ENCODE peak calls at places on chromosomes 13 and 19, in six cellular contexts. A is Caki2; R is Kasumi-1; C is LHCN-M2; V is activated T-cell treated with anti-CD3 and anti-CD28 coated beads, Interleukin-2, amount 50 U/mL, for 4 hours; J is left lobe of liver. W is an unnamed sample.

GRCh38 chr13:114049626-114050101 is 75.8 kb upstream of the C13orf46 start:
- DNase-seq in A (no peak), R (no peak), C (no peak), V (no peak), J (no peak), W (no peak)

GRCh38 chr19:37914908-37915307 is 7.9 kb downstream of the SIPA1L3 start:
- DNase-seq in A (no peak), R (peak; percentile 45), C (no peak), V (no peak), J (no peak), W (no peak)

GRCh38 chr19:38394488-38394887 is 6.0 kb downstream of the SPRED3 start:
- DNase-seq in A (no peak), R (no peak), C (no peak), V (peak; percentile 61), J (no peak), W (no peak)

GRCh38 chr19:44641866-44642265 is 1.8 kb upstream of the PVR start:
- DNase-seq in A (no peak), R (no peak), C (no peak), V (no peak), J (no peak), W (no peak)

GRCh38 chr19:48629599-48630288 is 7.4 kb downstream of the DBP start:
- DNase-seq in A (no peak), R (no peak), C (no peak), V (no peak), J (peak; percentile 70), W (no peak)

GRCh38 chr13:51423766-51424165 is 29.1 kb downstream of the INTS6 start:
- DNase-seq in A (no peak), R (no peak), C (no peak), V (no peak), J (no peak), W (no peak)

GRCh38 chr13:59700281-59700680 is 463.4 kb downstream of the DIAPH3 start:
- DNase-seq in A (no peak), R (no peak), C (peak; percentile 62), V (no peak), J (no peak), W (peak; percentile 39)

GRCh38 chr19:51001495-51001894 is at the start of gene KLK8:
- DNase-seq in A (no peak), R (no peak), C (no peak), V (no peak), J (no peak), W (no peak)

W was measured in HT1080.